ENCODE peak calls at places on chromosomes 12 and 14, in six cellular contexts. One of them, this sample, is unnamed.

GRCh38 chr14:70670992-70671651 is 29.4 kb downstream of the TTC9 start:
- DNase-seq in thyroid gland: no peak
- DNase-seq in MM.1S: no peak
- DNase-seq in ascending aorta: no peak
- DNase-seq in Peyer's patch: no peak
- DNase-seq in uterus: no peak
- DNase-seq in this sample: peak; percentile 47

GRCh38 chr14:83007641-83008237 is 1474.1 kb upstream of the SEL1L start:
- DNase-seq in thyroid gland: no peak
- DNase-seq in MM.1S: no peak
- DNase-seq in ascending aorta: no peak
- DNase-seq in Peyer's patch: no peak
- DNase-seq in uterus: no peak
- DNase-seq in this sample: no peak

GRCh38 chr12:79140711-79141110 is 276.1 kb downstream of the SYT1 start:
- DNase-seq in thyroid gland: no peak
- DNase-seq in MM.1S: no peak
- DNase-seq in ascending aorta: no peak
- DNase-seq in Peyer's patch: no peak
- DNase-seq in uterus: no peak
- DNase-seq in this sample: no peak

GRCh38 chr12:109759076-109759420 is 45.4 kb downstream of the FAM222A start:
- DNase-seq in thyroid gland: no peak
- DNase-seq in MM.1S: no peak
- DNase-seq in ascending aorta: peak; percentile 21
- DNase-seq in Peyer's patch: peak; percentile 19
- DNase-seq in uterus: no peak
- DNase-seq in this sample: no peak

GRCh38 chr14:65156568-65157366 is 54.5 kb upstream of the MAX start:
- DNase-seq in thyroid gland: peak; percentile 39
- DNase-seq in MM.1S: peak; percentile 64
- DNase-seq in ascending aorta: peak; percentile 75
- DNase-seq in Peyer's patch: no peak
- DNase-seq in uterus: peak; percentile 60
- DNase-seq in this sample: peak; percentile 93

GRCh38 chr12:19834596-19834995 is 395.3 kb downstream of the AEBP2 start:
- DNase-seq in thyroid gland: no peak
- DNase-seq in MM.1S: no peak
- DNase-seq in ascending aorta: no peak
- DNase-seq in Peyer's patch: no peak
- DNase-seq in uterus: no peak
- DNase-seq in this sample: no peak

GRCh38 chr12:97456792-97457191 is 5.8 kb upstream of the RMST start:
- DNase-seq in thyroid gland: peak; percentile 56
- DNase-seq in MM.1S: no peak
- DNase-seq in ascending aorta: no peak
- DNase-seq in Peyer's patch: no peak
- DNase-seq in uterus: no peak
- DNase-seq in this sample: no peak

GRCh38 chr12:32032205-32032810 is 73.1 kb downstream of the RESF1 start:
- DNase-seq in thyroid gland: peak; percentile 51
- DNase-seq in MM.1S: no peak
- DNase-seq in ascending aorta: no peak
- DNase-seq in Peyer's patch: no peak
- DNase-seq in uterus: no peak
- DNase-seq in this sample: peak; percentile 80

GRCh38 chr14:90581745-90582144 is 184.9 kb downstream of the CALM1 start:
- DNase-seq in thyroid gland: no peak
- DNase-seq in MM.1S: no peak
- DNase-seq in ascending aorta: no peak
- DNase-seq in Peyer's patch: no peak
- DNase-seq in uterus: no peak
- DNase-seq in this sample: no peak

GRCh38 chr12:130665753-130666152 is 50.3 kb downstream of the RIMBP2 start:
- DNase-seq in thyroid gland: no peak
- DNase-seq in MM.1S: no peak
- DNase-seq in ascending aorta: no peak
- DNase-seq in Peyer's patch: no peak
- DNase-seq in uterus: no peak
- DNase-seq in this sample: no peak
- H3K9me3 ChIP-seq in thyroid gland: no peaks in the 10 kb centered on the region
- H3K9me3 ChIP-seq in MM.1S: no peaks in the 10 kb centered on the region
- H3K9me3 ChIP-seq in ascending aorta: no peaks in the 10 kb centered on the region
- H3K9me3 ChIP-seq in Peyer's patch: no peaks in the 10 kb centered on the region
- H3K9me3 ChIP-seq in uterus: no peaks in the 10 kb centered on the region
- H3K9me3 ChIP-seq in this sample: no peaks in the 10 kb centered on the region

GRCh38 chr12:37546206-37546605 is 770.4 kb upstream of the ALG10B start:
- DNase-seq in thyroid gland: no peak
- DNase-seq in MM.1S: no peak
- DNase-seq in ascending aorta: no peak
- DNase-seq in Peyer's patch: no peak
- DNase-seq in uterus: no peak
- DNase-seq in this sample: no peak
- H3K9me3 ChIP-seq in thyroid gland: no peaks in the 10 kb centered on the region
- H3K9me3 ChIP-seq in MM.1S: no peaks in the 10 kb centered on the region
- H3K9me3 ChIP-seq in ascending aorta: no peaks in the 10 kb centered on the region
- H3K9me3 ChIP-seq in Peyer's patch: no peaks in the 10 kb centered on the region
- H3K9me3 ChIP-seq in uterus: no peaks in the 10 kb centered on the region
- H3K9me3 ChIP-seq in this sample: no peaks in the 10 kb centered on the region

GRCh38 chr14:33402604-33403003 is 463.9 kb downstream of the NPAS3 start:
- DNase-seq in thyroid gland: peak; percentile 9
- DNase-seq in MM.1S: no peak
- DNase-seq in ascending aorta: no peak
- DNase-seq in Peyer's patch: no peak
- DNase-seq in uterus: no peak
- DNase-seq in this sample: no peak
- H3K9me3 ChIP-seq in thyroid gland: no peaks in the 10 kb centered on the region
- H3K9me3 ChIP-seq in MM.1S: no peaks in the 10 kb centered on the region
- H3K9me3 ChIP-seq in ascending aorta: peaks cover 9% of the 10 kb centered on the region
- H3K9me3 ChIP-seq in Peyer's patch: no peaks in the 10 kb centered on the region
- H3K9me3 ChIP-seq in uterus: no peaks in the 10 kb centered on the region
- H3K9me3 ChIP-seq in this sample: no peaks in the 10 kb centered on the region

DNA sequence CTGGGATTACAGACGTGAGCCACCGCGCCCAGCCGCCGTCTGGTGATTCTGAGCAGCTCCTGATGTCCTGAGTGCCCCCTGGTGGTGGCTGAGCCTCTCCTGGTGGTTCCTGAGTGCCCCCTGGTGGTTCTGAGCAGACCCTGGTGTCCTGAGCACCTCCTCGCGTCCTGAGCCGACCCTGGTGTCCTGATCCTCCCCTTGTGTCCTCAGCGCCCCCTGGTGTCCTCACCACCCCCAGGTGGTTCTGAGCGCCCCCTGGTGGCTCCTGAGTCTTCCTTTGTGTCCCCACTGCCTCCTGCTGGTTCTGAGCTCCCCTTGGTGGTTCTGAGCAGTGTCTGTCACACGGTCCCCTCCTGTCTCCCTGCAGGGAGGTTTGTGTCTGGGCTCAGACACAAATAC is 1304.9 kb downstream of the TMEM121 start:
- DNase-seq in thyroid gland: no peak
- DNase-seq in MM.1S: peak; percentile 93
- DNase-seq in ascending aorta: no peak
- DNase-seq in Peyer's patch: no peak
- DNase-seq in uterus: no peak
- DNase-seq in this sample: no peak
- H3K9me3 ChIP-seq in thyroid gland: no peaks in the 10 kb centered on the region
- H3K9me3 ChIP-seq in MM.1S: no peaks in the 10 kb centered on the region
- H3K9me3 ChIP-seq in ascending aorta: no peaks in the 10 kb centered on the region
- H3K9me3 ChIP-seq in Peyer's patch: no peaks in the 10 kb centered on the region
- H3K9me3 ChIP-seq in uterus: no peaks in the 10 kb centered on the region
- H3K9me3 ChIP-seq in this sample: no peaks in the 10 kb centered on the region

GRCh38 chr14:67975429-67975828 is 155.8 kb downstream of the RAD51B start:
- DNase-seq in thyroid gland: no peak
- DNase-seq in MM.1S: no peak
- DNase-seq in ascending aorta: no peak
- DNase-seq in Peyer's patch: no peak
- DNase-seq in uterus: no peak
- DNase-seq in this sample: no peak
- H3K9me3 ChIP-seq in thyroid gland: no peaks in the 10 kb centered on the region
- H3K9me3 ChIP-seq in MM.1S: no peaks in the 10 kb centered on the region
- H3K9me3 ChIP-seq in ascending aorta: no peaks in the 10 kb centered on the region
- H3K9me3 ChIP-seq in Peyer's patch: no peaks in the 10 kb centered on the region
- H3K9me3 ChIP-seq in uterus: no peaks in the 10 kb centered on the region
- H3K9me3 ChIP-seq in this sample: no peaks in the 10 kb centered on the region

GRCh38 chr12:34354239-34355200 is 332.2 kb downstream of the ALG10 start:
- DNase-seq in thyroid gland: no peak
- DNase-seq in MM.1S: no peak
- DNase-seq in ascending aorta: no peak
- DNase-seq in Peyer's patch: no peak
- DNase-seq in uterus: no peak
- DNase-seq in this sample: no peak
- H3K9me3 ChIP-seq in thyroid gland: no peaks in the 10 kb centered on the region
- H3K9me3 ChIP-seq in MM.1S: no peaks in the 10 kb centered on the region
- H3K9me3 ChIP-seq in ascending aorta: peaks cover 7% of the 10 kb centered on the region
- H3K9me3 ChIP-seq in Peyer's patch: no peaks in the 10 kb centered on the region
- H3K9me3 ChIP-seq in uterus: no peaks in the 10 kb centered on the region
- H3K9me3 ChIP-seq in this sample: no peaks in the 10 kb centered on the region

This sample was measured in fibroblast of lung.